ENCODE peak calls at places on chromosomes 3 and 15, in five cellular contexts. Z is hepatocyte, M is ovary, V is neuronal stem cell, A is coronary artery. R is an unnamed sample.

GRCh38 chr3:123099331-123100191 is 32.7 kb downstream of the PDIA5 start:
- DNase-seq in Z (no peak), M (no peak), V (no peak), A (no peak), R (no peak)

GRCh38 chr15:23574742-23575141 is 9.3 kb downstream of the MKRN3 start:
- DNase-seq in Z (no peak), M (no peak), V (no peak), A (no peak), R (no peak)

GRCh38 chr15:58762731-58763130 is 8.4 kb upstream of the MINDY2 start:
- DNase-seq in Z (no peak), M (no peak), V (no peak), A (no peak), R (no peak)

GRCh38 chr15:93382196-93382820 is 293.3 kb upstream of the RGMA start:
- DNase-seq in Z (no peak), M (no peak), V (no peak), A (no peak), R (no peak)

GRCh38 chr3:141076026-141076797 is 25.1 kb downstream of the SPSB4 start:
- DNase-seq in Z (no peak), M (no peak), V (peak; percentile 75), A (no peak), R (no peak)

GRCh38 chr15:25090073-25090733 is 135.4 kb downstream of the SNRPN start:
- DNase-seq in Z (no peak), M (no peak), V (no peak), A (peak; percentile 55), R (no peak)

GRCh38 chr3:126191246-126191645 is 10.9 kb upstream of the ALDH1L1 start:
- DNase-seq in Z (no peak), M (no peak), V (no peak), A (no peak), R (no peak)

GRCh38 chr3:188158731-188159355 is 4.9 kb downstream of the LPP start:
- DNase-seq in Z (no peak), M (no peak), V (no peak), A (no peak), R (no peak)

GRCh38 chr3:11477286-11477935 is 166.3 kb downstream of the VGLL4 start:
- DNase-seq in Z (peak; percentile 65), M (no peak), V (no peak), A (no peak), R (no peak)

GRCh38 chr15:48555244-48555804 is 90.2 kb downstream of the FBN1 start:
- DNase-seq in Z (peak; percentile 43), M (peak; percentile 38), V (no peak), A (no peak), R (no peak)

GRCh38 chr3:4981688-4982494 is 2.7 kb downstream of the BHLHE40 start:
- DNase-seq in Z (peak; percentile 66), M (no peak), V (no peak), A (no peak), R (peak; percentile 52)

GRCh38 chr3:4981160-4981687 is 2.0 kb downstream of the BHLHE40 start:
- DNase-seq in Z (no peak), M (no peak), V (no peak), A (no peak), R (no peak)

GRCh38 chr3:4984511-4984864 is 5.3 kb downstream of the BHLHE40 start:
- DNase-seq in Z (no peak), M (no peak), V (no peak), A (no peak), R (no peak)

GRCh38 chr3:4983739-4984510 is 4.7 kb downstream of the BHLHE40 start:
- DNase-seq in Z (peak; percentile 74), M (peak; percentile 40), V (no peak), A (no peak), R (peak; percentile 73)

DNA sequence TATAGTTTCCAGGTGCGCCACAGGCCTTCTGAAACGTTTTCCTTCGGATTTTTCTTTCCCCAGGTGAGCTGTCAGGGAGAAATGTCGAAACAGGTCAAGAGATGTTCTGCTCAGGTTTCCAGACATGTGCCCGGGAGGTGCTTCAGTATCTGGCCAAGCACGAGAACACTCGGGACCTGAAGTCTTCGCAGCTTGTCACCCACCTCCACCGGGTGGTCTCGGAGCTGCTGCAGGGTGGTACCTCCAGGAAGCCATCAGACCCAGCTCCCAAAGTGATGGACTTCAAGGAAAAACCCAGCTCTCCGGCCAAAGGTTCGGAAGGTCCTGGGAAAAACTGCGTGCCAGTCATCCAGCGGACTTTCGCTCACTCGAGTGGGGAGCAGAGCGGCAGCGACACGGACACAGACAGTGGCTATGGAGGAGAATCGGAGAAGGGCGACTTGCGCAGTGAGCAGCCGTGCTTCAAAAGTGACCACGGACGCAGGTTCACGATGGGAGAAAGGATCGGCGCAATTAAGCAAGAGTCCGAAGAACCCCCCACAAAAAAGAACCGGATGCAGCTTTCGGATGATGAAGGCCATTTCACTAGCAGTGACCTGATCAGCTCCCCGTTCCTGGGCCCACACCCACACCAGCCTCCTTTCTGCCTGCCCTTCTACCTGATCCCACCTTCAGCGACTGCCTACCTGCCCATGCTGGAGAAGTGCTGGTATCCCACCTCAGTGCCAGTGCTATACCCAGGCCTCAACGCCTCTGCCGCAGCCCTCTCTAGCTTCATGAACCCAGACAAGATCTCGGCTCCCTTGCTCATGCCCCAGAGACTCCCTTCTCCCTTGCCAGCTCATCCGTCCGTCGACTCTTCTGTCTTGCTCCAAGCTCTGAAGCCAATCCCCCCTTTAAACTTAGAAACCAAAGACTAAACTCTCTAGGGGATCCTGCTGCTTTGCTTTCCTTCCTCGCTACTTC is 3.8 kb downstream of the BHLHE40 start:
- DNase-seq in Z (no peak), M (no peak), V (no peak), A (no peak), R (peak; percentile 77)
- H3K4me3 ChIP-seq in Z (no peak overlapping the region), M (no peak overlapping the region), V (no peak overlapping the region), A (peak overlapping the region; percentile 93), R (peak overlapping the region; percentile 82)

DNA sequence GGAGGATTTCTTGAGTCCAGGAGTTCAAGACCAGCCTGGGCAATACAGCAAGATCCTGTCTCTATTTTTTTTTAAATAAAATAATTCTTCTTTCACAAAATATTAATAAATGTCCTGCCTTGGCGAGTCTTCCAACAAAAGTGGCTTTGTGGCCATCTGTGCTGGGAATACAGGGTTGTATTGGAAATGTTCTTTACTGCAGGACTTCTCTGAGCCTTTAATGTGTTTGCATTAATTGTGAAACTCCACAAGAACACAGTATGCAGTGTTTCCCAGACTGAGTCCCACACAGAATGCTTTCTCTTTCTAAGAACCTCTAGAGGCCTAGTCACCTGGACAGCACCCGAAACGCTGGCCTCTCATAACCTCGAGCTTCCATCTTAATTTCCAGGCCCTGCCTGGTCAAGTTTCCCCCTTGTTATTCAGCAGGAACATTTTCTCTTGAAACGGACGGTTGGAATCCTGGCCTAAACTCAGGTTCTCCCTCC is 85.4 kb upstream of the ARRDC4 start:
- DNase-seq in Z (no peak), M (no peak), V (no peak), A (no peak), R (no peak)
- H3K4me3 ChIP-seq in Z (no peak overlapping the region), M (no peak overlapping the region), V (no peak overlapping the region), A (no peak overlapping the region), R (no peak overlapping the region)

GRCh38 chr3:23835087-23835486 is 29.3 kb downstream of the UBE2E1 start:
- DNase-seq in Z (no peak), M (no peak), V (no peak), A (no peak), R (no peak)
- H3K4me3 ChIP-seq in Z (no peak overlapping the region), M (no peak overlapping the region), V (no peak overlapping the region), A (no peak overlapping the region), R (no peak overlapping the region)

GRCh38 chr3:77188210-77188609 is 148.3 kb downstream of the ROBO2 start:
- DNase-seq in Z (no peak), M (no peak), V (no peak), A (no peak), R (no peak)

GRCh38 chr3:77186319-77186718 is 146.4 kb downstream of the ROBO2 start:
- DNase-seq in Z (no peak), M (no peak), V (no peak), A (no peak), R (no peak)

GRCh38 chr3:77189258-77189657 is 149.4 kb downstream of the ROBO2 start:
- DNase-seq in Z (no peak), M (no peak), V (no peak), A (no peak), R (no peak)

GRCh38 chr3:77189684-77190083 is 149.8 kb downstream of the ROBO2 start:
- DNase-seq in Z (no peak), M (no peak), V (no peak), A (no peak), R (no peak)

GRCh38 chr3:77186728-77187127 is 146.8 kb downstream of the ROBO2 start:
- DNase-seq in Z (no peak), M (no peak), V (no peak), A (no peak), R (no peak)
- H3K4me3 ChIP-seq in Z (no peak overlapping the region), M (no peak overlapping the region), V (no peak overlapping the region), A (no peak overlapping the region), R (no peak overlapping the region)

DNA sequence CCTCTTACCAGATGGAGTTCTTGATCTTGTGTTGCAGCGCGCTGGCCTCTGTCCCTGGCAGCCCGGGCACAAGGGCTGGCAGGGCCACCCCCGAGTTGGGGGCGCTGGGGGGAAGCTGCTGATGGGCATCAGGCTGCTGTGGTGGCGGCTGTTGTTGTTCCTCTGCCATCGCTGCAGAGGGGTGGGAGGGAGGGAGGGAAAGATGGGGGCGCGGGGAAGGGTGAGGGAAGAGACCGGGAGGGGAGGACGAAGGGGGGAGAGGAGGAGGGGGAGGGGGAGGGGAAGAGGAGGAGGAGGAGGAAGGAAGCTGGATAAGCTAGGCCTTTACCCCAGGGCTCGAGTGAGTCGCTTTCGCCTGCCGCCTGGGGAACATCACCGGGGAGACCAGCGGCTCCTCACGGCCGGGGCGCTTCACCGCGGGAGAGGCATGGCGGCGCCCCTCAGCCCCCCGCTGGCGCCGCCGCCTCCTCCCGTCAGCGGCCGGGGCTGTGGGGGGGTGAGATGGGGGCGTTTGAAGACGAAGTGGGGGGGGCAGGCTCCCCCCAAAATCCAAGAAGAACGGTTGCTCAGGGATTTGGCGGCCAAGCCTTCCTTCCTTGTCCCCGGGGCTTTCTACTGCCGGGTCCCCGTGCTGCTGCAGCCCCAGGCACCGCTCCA is 434 bp downstream of the RFX7 start:
- DNase-seq in Z (peak; percentile 60), M (peak; percentile 52), V (peak; percentile 58), A (peak; percentile 72), R (peak; percentile 45)
- H3K4me3 ChIP-seq in Z (peak overlapping the region; percentile 93), M (peak overlapping the region; percentile 94), V (peak overlapping the region; percentile 60), A (peak overlapping the region; percentile 93), R (peak overlapping the region; percentile 76)

R was measured in gastrocnemius medialis.